ENCODE peak calls at places on chromosomes 5 and 9, in five cellular contexts. One of them, this sample, is unnamed.

GRCh38 chr5:154970759-154971158 is 29.9 kb downstream of the MRPL22 start:
- DNase-seq in GM12878: no peak
- DNase-seq in Panc1: no peak
- DNase-seq in GM23338: no peak
- DNase-seq in GM12892: no peak
- DNase-seq in this sample: no peak

GRCh38 chr5:172920447-172920849 is 38.8 kb upstream of the RPL26L1 start:
- DNase-seq in GM12878: no peak
- DNase-seq in Panc1: no peak
- DNase-seq in GM23338: no peak
- DNase-seq in GM12892: no peak
- DNase-seq in this sample: no peak

GRCh38 chr9:126591083-126591482 is 22.6 kb upstream of the LMX1B start:
- DNase-seq in GM12878: no peak
- DNase-seq in Panc1: no peak
- DNase-seq in GM23338: no peak
- DNase-seq in GM12892: no peak
- DNase-seq in this sample: no peak

GRCh38 chr9:124238546-124239140 is 19.1 kb upstream of the NEK6 start:
- DNase-seq in GM12878: no peak
- DNase-seq in Panc1: no peak
- DNase-seq in GM23338: no peak
- DNase-seq in GM12892: no peak
- DNase-seq in this sample: no peak

GRCh38 chr5:93299596-93300308 is 281.3 kb downstream of the NR2F1-AS1 start:
- DNase-seq in GM12878: no peak
- DNase-seq in Panc1: no peak
- DNase-seq in GM23338: peak; percentile 72
- DNase-seq in GM12892: no peak
- DNase-seq in this sample: no peak

GRCh38 chr9:24652181-24652580 is 106.5 kb upstream of the IZUMO3 start:
- DNase-seq in GM12878: no peak
- DNase-seq in Panc1: no peak
- DNase-seq in GM23338: no peak
- DNase-seq in GM12892: no peak
- DNase-seq in this sample: no peak

GRCh38 chr5:96144289-96144688 is 182.6 kb upstream of the ELL2 start:
- DNase-seq in GM12878: no peak
- DNase-seq in Panc1: no peak
- DNase-seq in GM23338: peak; percentile 94
- DNase-seq in GM12892: no peak
- DNase-seq in this sample: peak; percentile 65

GRCh38 chr9:101394687-101395086 is 3.7 kb downstream of the MRPL50 start:
- DNase-seq in GM12878: no peak
- DNase-seq in Panc1: no peak
- DNase-seq in GM23338: no peak
- DNase-seq in GM12892: no peak
- DNase-seq in this sample: no peak

GRCh38 chr9:131624636-131625241 is 79.4 kb downstream of the PRRT1B start:
- DNase-seq in GM12878: no peak
- DNase-seq in Panc1: no peak
- DNase-seq in GM23338: no peak
- DNase-seq in GM12892: no peak
- DNase-seq in this sample: no peak

GRCh38 chr5:115457985-115458384 is 86.6 kb downstream of the FEM1C start:
- DNase-seq in GM12878: no peak
- DNase-seq in Panc1: no peak
- DNase-seq in GM23338: no peak
- DNase-seq in GM12892: no peak
- DNase-seq in this sample: peak; percentile 49

GRCh38 chr5:115457574-115457973 is 87.0 kb downstream of the FEM1C start:
- DNase-seq in GM12878: no peak
- DNase-seq in Panc1: no peak
- DNase-seq in GM23338: no peak
- DNase-seq in GM12892: no peak
- DNase-seq in this sample: no peak

GRCh38 chr5:115455241-115455640 is 89.3 kb downstream of the FEM1C start:
- DNase-seq in GM12878: no peak
- DNase-seq in Panc1: no peak
- DNase-seq in GM23338: no peak
- DNase-seq in GM12892: no peak
- DNase-seq in this sample: no peak

GRCh38 chr5:115456056-115456455 is 88.5 kb downstream of the FEM1C start:
- DNase-seq in GM12878: no peak
- DNase-seq in Panc1: no peak
- DNase-seq in GM23338: no peak
- DNase-seq in GM12892: no peak
- DNase-seq in this sample: no peak

GRCh38 chr5:115456539-115456938 is 88.0 kb downstream of the FEM1C start:
- DNase-seq in GM12878: no peak
- DNase-seq in Panc1: no peak
- DNase-seq in GM23338: no peak
- DNase-seq in GM12892: no peak
- DNase-seq in this sample: no peak
- TF ChIP-seq POLR2AphosphoS5 in GM12878: no peak
- TF ChIP-seq POLR2AphosphoS5 in Panc1: no peak
- TF ChIP-seq POLR2AphosphoS5 in GM23338: no peak
- TF ChIP-seq POLR2AphosphoS5 in GM12892: no peak
- TF ChIP-seq POLR2AphosphoS5 in this sample: no peak

GRCh38 chr9:137989156-137989555 is 111.6 kb downstream of the CACNA1B start:
- DNase-seq in GM12878: no peak
- DNase-seq in Panc1: no peak
- DNase-seq in GM23338: no peak
- DNase-seq in GM12892: no peak
- DNase-seq in this sample: peak; percentile 11
- TF ChIP-seq POLR2AphosphoS5 in GM12878: no peak
- TF ChIP-seq POLR2AphosphoS5 in Panc1: no peak
- TF ChIP-seq POLR2AphosphoS5 in GM23338: no peak
- TF ChIP-seq POLR2AphosphoS5 in GM12892: no peak
- TF ChIP-seq POLR2AphosphoS5 in this sample: no peak

GRCh38 chr9:32526042-32526706 is at the start of gene RIGI:
- DNase-seq in GM12878: peak; percentile 51
- DNase-seq in Panc1: peak; percentile 85
- DNase-seq in GM23338: peak; percentile 91
- DNase-seq in GM12892: no peak
- DNase-seq in this sample: peak; percentile 94
- TF ChIP-seq POLR2AphosphoS5 in GM12878: peak; percentile 56
- TF ChIP-seq POLR2AphosphoS5 in Panc1: peak; percentile 91
- TF ChIP-seq POLR2AphosphoS5 in GM23338: peak; percentile 79
- TF ChIP-seq POLR2AphosphoS5 in GM12892: peak; percentile 47
- TF ChIP-seq POLR2AphosphoS5 in this sample: peak; percentile 85

DNA sequence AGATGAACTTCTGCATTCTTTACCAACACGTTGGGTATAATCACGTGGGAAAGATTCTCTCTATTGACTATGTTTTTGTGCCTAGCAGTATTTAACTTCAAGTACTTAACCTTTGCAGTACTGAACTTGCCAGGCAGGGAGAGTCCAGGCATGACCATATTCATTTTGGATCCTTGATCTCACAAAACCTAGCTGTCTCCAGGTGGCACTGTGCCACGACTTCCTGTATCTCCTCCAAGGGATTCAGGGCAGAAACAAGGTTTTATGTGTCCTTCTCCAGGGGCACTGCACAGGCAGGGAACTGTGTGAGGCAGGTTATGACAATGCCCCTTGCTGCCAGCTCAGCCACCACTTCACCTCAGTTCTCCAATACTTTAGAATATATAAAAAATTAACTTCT is 11.7 kb upstream of the IFNA5 start:
- DNase-seq in GM12878: no peak
- DNase-seq in Panc1: no peak
- DNase-seq in GM23338: peak; percentile 17
- DNase-seq in GM12892: no peak
- DNase-seq in this sample: no peak
- TF ChIP-seq POLR2AphosphoS5 in GM12878: no peak
- TF ChIP-seq POLR2AphosphoS5 in Panc1: no peak
- TF ChIP-seq POLR2AphosphoS5 in GM23338: no peak
- TF ChIP-seq POLR2AphosphoS5 in GM12892: no peak
- TF ChIP-seq POLR2AphosphoS5 in this sample: no peak

GRCh38 chr5:153900703-153901395 is 137.9 kb downstream of the FAM114A2 start:
- DNase-seq in GM12878: no peak
- DNase-seq in Panc1: no peak
- DNase-seq in GM23338: no peak
- DNase-seq in GM12892: no peak
- DNase-seq in this sample: no peak
- TF ChIP-seq POLR2AphosphoS5 in GM12878: no peak
- TF ChIP-seq POLR2AphosphoS5 in Panc1: no peak
- TF ChIP-seq POLR2AphosphoS5 in GM23338: no peak
- TF ChIP-seq POLR2AphosphoS5 in GM12892: no peak
- TF ChIP-seq POLR2AphosphoS5 in this sample: no peak

GRCh38 chr9:90009447-90009846 is 404.6 kb downstream of the GADD45G start:
- DNase-seq in GM12878: no peak
- DNase-seq in Panc1: no peak
- DNase-seq in GM23338: no peak
- DNase-seq in GM12892: peak; percentile 25
- DNase-seq in this sample: no peak
- TF ChIP-seq POLR2AphosphoS5 in GM12878: no peak
- TF ChIP-seq POLR2AphosphoS5 in Panc1: no peak
- TF ChIP-seq POLR2AphosphoS5 in GM23338: no peak
- TF ChIP-seq POLR2AphosphoS5 in GM12892: no peak
- TF ChIP-seq POLR2AphosphoS5 in this sample: no peak

DNA sequence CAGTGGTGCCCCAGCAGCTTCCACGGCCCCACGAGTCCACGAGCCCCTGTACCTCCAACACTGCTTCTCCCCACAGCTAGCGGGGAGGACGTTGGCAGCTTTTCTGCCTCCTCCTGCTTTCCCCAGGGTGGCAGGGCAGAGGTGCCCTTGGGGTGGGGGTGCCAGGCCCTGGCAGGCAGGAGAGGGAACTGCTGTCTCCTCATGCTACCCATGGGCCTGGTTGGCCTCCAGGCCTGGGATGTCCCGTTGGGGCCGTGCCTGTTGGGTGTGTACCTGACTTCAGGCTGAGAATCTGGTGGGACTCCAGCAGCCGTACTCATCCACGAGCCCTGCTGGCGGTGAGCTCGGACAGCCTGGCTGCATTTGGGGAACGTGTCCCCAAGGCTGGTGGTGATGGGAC is 27.3 kb downstream of the RXRA start:
- DNase-seq in GM12878: no peak
- DNase-seq in Panc1: no peak
- DNase-seq in GM23338: no peak
- DNase-seq in GM12892: no peak
- DNase-seq in this sample: no peak
- TF ChIP-seq POLR2AphosphoS5 in GM12878: no peak
- TF ChIP-seq POLR2AphosphoS5 in Panc1: no peak
- TF ChIP-seq POLR2AphosphoS5 in GM23338: no peak
- TF ChIP-seq POLR2AphosphoS5 in GM12892: no peak
- TF ChIP-seq POLR2AphosphoS5 in this sample: no peak

DNA sequence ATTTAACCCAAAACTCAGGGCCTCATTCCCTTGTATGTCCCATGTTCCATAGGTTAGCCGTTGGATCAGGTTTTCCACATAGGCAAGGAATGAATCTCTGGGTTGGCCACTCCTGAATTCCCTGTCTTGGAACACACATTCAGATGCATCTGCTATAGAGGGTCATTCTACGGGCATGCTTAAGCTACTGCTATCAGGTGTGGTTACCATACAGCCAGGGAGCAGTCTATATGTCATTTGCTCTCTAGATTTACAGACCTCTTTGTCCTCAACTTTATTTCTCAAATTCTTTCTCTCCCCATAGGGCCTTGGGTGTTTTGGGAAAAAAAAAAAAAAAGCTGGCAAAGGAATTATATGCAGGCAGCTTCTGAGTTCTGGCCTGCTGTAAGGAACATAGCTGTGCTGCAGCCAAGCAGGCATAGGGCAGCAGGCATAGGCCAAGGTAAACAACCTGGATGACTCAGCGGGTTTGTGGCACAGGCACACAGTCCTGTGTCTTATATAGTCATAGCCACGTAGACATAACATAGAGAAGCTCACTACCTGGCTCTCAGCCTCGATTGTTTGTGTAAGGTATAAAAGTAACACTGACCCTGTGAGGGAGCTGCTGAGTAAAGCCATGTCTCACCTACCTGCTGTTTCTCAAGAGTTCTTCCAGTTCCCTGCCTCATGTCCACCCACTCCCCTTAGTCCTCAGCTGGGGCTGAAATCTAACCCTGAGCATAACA is 141.5 kb downstream of the OSTF1 start:
- DNase-seq in GM12878: no peak
- DNase-seq in Panc1: no peak
- DNase-seq in GM23338: peak; percentile 12
- DNase-seq in GM12892: no peak
- DNase-seq in this sample: peak; percentile 88
- TF ChIP-seq POLR2AphosphoS5 in GM12878: no peak
- TF ChIP-seq POLR2AphosphoS5 in Panc1: no peak
- TF ChIP-seq POLR2AphosphoS5 in GM23338: no peak
- TF ChIP-seq POLR2AphosphoS5 in GM12892: no peak
- TF ChIP-seq POLR2AphosphoS5 in this sample: peak; percentile 16

This sample was measured in stomach.